ENCODE peak calls at places on chromosomes 11 and 22, in four cellular contexts. M is cardiac muscle cell; Y is AG04449; J is effector CD4-positive, alpha-beta T cell. O is an unnamed sample.

GRCh38 chr22:45777852-45778172 is 106.2 kb downstream of the ATXN10 start:
- DNase-seq in M (no peak), Y (no peak), J (no peak), O (no peak)

GRCh38 chr11:74288161-74288560 is 23.3 kb downstream of the P4HA3 start:
- DNase-seq in M (no peak), Y (peak), J (no peak), O (peak)

GRCh38 chr11:16217631-16218030 is 138.7 kb downstream of the SOX6 start:
- DNase-seq in M (no peak), Y (no peak), J (no peak), O (no peak)

GRCh38 chr11:65903068-65903481 is 2.9 kb upstream of the FOSL1 start:
- DNase-seq in M (no peak), Y (no peak), J (no peak), O (peak)

GRCh38 chr11:65593518-65594414 is 1.8 kb downstream of the KCNK7 start:
- DNase-seq in M (peak), Y (no peak), J (no peak), O (no peak)

GRCh38 chr11:44010789-44011251 is 37.0 kb upstream of the ACCSL start:
- DNase-seq in M (no peak), Y (peak), J (no peak), O (no peak)

GRCh38 chr11:32464078-32464477 is 28.7 kb upstream of the WT1 start:
- DNase-seq in M (no peak), Y (no peak), J (no peak), O (no peak)

GRCh38 chr22:23002612-23003180 is 67.6 kb upstream of the GNAZ start:
- DNase-seq in M (no peak), Y (no peak), J (no peak), O (no peak)

GRCh38 chr22:20211997-20212753 is 55.9 kb downstream of the RTN4R start:
- DNase-seq in M (no peak), Y (no peak), J (no peak), O (no peak)

GRCh38 chr11:36598051-36598450 is at the start of gene RAG2:
- DNase-seq in M (no peak), Y (no peak), J (no peak), O (no peak)

GRCh38 chr11:117498791-117499190 is 171.1 kb downstream of the CEP164 start:
- DNase-seq in M (no peak), Y (no peak), J (no peak), O (no peak)

GRCh38 chr11:69496631-69497220 is 15.3 kb downstream of the LINC01488 start:
- DNase-seq in M (no peak), Y (no peak), J (no peak), O (no peak)

GRCh38 chr11:28350216-28350615 is 242.0 kb downstream of the METTL15 start:
- DNase-seq in M (no peak), Y (no peak), J (no peak), O (no peak)

GRCh38 chr11:57549983-57550382 is 12.6 kb downstream of the SMTNL1 start:
- DNase-seq in M (no peak), Y (no peak), J (no peak), O (no peak)